ENCODE peak calls at places on chromosomes 6 and 20, in four cellular contexts. G is cardiac muscle cell, F is psoas muscle, H is A549. A is an unnamed sample.
A peak's percentile ranks its signal among the peaks of the same experiment; 100 is the strongest.

GRCh38 chr6:32148289-32148688 is 3.5 kb downstream of the PRRT1 start:
- DNase-seq in G (no peak), F (no peak), H (no peak), A (no peak)

GRCh38 chr20:9269280-9269971 is 200.5 kb downstream of the PLCB4 start:
- DNase-seq in G (no peak), F (no peak), H (no peak), A (no peak)

GRCh38 chr6:144215402-144215931 is 65.2 kb downstream of the STX11 start:
- DNase-seq in G (no peak), F (peak; percentile 30), H (no peak), A (no peak)

GRCh38 chr6:72363844-72364740 is 257.8 kb upstream of the KCNQ5 start:
- DNase-seq in G (no peak), F (no peak), H (peak; percentile 11), A (no peak)

GRCh38 chr6:126060400-126060799 is 74.1 kb downstream of the TRMT11 start:
- DNase-seq in G (peak; percentile 41), F (no peak), H (no peak), A (no peak)

GRCh38 chr6:5729813-5730212 is 276.9 kb downstream of the NRN1 start:
- DNase-seq in G (no peak), F (no peak), H (no peak), A (no peak)

GRCh38 chr20:19922716-19923115 is 94.4 kb upstream of the NAA20 start:
- DNase-seq in G (no peak), F (no peak), H (no peak), A (no peak)

GRCh38 chr20:17014217-17014616 is 212.6 kb upstream of the PCSK2 start:
- DNase-seq in G (no peak), F (no peak), H (no peak), A (no peak)

GRCh38 chr20:32019563-32020463 is 9.6 kb downstream of the CCM2L start:
- DNase-seq in G (no peak), F (no peak), H (no peak), A (no peak)

GRCh38 chr6:14100098-14100497 is 17.5 kb upstream of the CD83 start:
- DNase-seq in G (no peak), F (no peak), H (no peak), A (no peak)

GRCh38 chr20:17995967-17996819 is 27.4 kb downstream of the MGME1 start:
- DNase-seq in G (peak; percentile 61), F (no peak), H (peak; percentile 58), A (peak; percentile 38)

GRCh38 chr20:2558581-2559301 is 22.4 kb downstream of the TMC2 start:
- DNase-seq in G (no peak), F (no peak), H (no peak), A (no peak)

DNA sequence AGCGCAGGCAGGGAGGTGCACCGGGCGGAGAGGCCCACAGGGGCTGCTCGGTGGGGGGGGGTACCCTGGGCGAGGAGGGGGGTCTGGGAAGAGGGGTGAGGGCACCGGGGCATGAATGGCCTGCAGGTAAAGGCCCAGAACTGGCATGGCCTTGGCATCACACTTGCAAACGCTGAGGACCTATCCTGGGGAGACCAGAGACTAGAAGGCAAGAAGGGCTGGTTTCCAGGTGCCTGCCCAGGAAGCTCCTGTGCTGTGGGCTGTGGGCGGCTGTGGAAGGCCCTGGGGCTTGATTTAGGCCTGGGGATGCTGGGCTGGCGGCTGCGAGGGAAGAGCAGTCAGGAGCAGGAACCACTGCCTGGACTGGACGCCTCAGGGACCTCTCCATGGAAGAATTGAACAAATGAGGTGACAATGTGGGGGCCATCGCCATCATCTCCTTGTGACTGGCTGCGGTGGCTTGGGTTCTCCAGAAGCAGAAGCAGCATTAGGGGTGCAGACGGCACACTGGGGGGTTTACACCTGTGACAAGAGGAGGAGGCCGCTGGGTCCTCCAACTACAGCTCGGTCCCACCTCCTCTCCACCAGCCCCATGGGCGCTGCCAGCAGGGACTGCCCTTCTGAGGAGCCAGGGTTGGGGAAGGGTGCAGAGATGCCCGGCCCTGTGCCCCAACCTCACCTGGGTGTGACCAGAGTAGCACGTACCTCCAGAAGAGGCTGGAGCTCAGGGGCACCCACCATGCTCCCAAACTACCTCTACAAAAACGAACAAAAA is 32.1 kb upstream of the IRF4 start:
- DNase-seq in G (no peak), F (no peak), H (no peak), A (peak; percentile 63)
- H3K9me3 ChIP-seq in G (peaks cover 3% of the 10 kb centered on the region), F (peaks cover 8% of the 10 kb centered on the region), H (peaks cover 2% of the 10 kb centered on the region), A (no peaks in the 10 kb centered on the region)

GRCh38 chr6:35624341-35625070 is 64.2 kb downstream of the FKBP5 start:
- DNase-seq in G (peak; percentile 8), F (no peak), H (peak; percentile 20), A (no peak)
- TF ChIP-seq CTCF in G (peak; percentile 23), F (no peak), H (peak; percentile 30), A (peak; percentile 36)

GRCh38 chr20:41065716-41066115 is 37.1 kb downstream of the TOP1 start:
- DNase-seq in G (no peak), F (no peak), H (no peak), A (no peak)
- H3K4me1 ChIP-seq in G (peaks cover 13% of the 10 kb centered on the region), F (peaks cover 2% of the 10 kb centered on the region), H (peaks cover 7% of the 10 kb centered on the region), A (no peaks in the 10 kb centered on the region)

DNA sequence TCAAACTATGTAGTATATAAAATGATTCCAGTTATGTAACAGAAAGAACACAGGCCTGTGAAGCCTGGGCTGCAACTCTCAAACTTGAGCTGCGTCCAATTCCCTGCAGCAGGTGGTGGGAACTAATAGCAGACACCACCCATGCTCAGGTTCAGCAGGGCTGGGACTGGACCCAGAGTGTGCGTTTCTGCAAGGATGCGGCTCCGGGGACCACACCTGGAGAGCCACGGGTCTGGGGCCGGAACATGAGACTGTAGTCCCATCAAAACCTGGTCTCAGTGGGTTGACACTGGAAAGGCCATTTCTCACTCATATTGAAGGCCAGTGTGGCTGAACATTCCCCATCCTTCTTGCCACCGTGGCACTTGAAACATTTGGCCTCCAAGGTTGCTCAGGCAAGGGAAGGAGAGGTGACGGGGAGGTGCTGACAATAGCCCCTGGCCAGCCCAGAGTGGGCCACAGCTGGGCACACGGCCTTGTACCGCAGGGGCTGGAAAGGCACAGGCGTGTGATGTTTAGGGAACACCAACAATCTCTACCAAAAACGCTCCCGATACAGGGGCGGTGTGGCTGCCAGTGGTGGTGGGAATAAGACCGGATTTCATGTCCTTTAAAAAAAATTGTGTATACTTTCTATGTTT is 38.0 kb downstream of the FRMD1 start:
- DNase-seq in G (no peak), F (no peak), H (no peak), A (peak; percentile 49)
- H3K9me3 ChIP-seq in G (no peaks in the 10 kb centered on the region), F (peaks cover 14% of the 10 kb centered on the region), H (peaks cover 10% of the 10 kb centered on the region), A (peaks cover 22% of the 10 kb centered on the region)

GRCh38 chr6:155974967-155975366 is 519.3 kb upstream of the NOX3 start:
- DNase-seq in G (no peak), F (no peak), H (no peak), A (no peak)
- TF ChIP-seq CTCF in G (no peak), F (no peak), H (no peak), A (no peak)

GRCh38 chr20:11651138-11651537 is 266.6 kb upstream of the BTBD3 start:
- DNase-seq in G (no peak), F (no peak), H (no peak), A (no peak)

GRCh38 chr20:11652128-11652527 is 265.6 kb upstream of the BTBD3 start:
- DNase-seq in G (no peak), F (no peak), H (no peak), A (no peak)

GRCh38 chr20:11660673-11661072 is 257.0 kb upstream of the BTBD3 start:
- DNase-seq in G (no peak), F (no peak), H (no peak), A (no peak)

GRCh38 chr20:11651647-11652046 is 266.0 kb upstream of the BTBD3 start:
- DNase-seq in G (no peak), F (no peak), H (no peak), A (no peak)

DNA sequence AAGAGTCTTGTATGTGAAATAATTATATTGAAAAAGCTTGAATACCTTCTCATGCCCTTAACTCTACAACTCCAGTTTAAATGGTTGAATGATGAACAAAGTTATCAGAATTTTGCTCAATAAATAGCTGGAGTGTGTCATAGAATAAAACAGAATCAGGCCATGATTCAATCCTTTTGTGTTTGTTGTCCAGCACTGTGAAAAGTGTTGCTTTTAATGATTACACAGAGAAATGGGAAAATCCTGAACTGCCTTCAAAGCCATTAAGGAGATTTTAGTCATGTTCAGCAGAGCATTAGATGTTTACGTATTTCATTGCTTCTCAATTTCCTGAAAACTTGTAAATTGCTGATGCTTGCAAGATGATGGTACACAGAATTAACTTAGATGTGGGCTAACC is 262.9 kb upstream of the BTBD3 start:
- DNase-seq in G (no peak), F (no peak), H (no peak), A (no peak)
- H3K4me1 ChIP-seq in G (no peaks in the 10 kb centered on the region), F (no peaks in the 10 kb centered on the region), H (no peaks in the 10 kb centered on the region), A (no peaks in the 10 kb centered on the region)

GRCh38 chr6:26640806-26641205 is 18.7 kb downstream of the ZNF322 start:
- DNase-seq in G (no peak), F (no peak), H (no peak), A (no peak)

GRCh38 chr6:26651382-26651781 is 8.2 kb downstream of the ZNF322 start:
- DNase-seq in G (no peak), F (no peak), H (no peak), A (no peak)

GRCh38 chr6:26646074-26646473 is 13.5 kb downstream of the ZNF322 start:
- DNase-seq in G (no peak), F (no peak), H (no peak), A (no peak)
- H3K9me3 ChIP-seq in G (no peaks in the 10 kb centered on the region), F (peaks cover 15% of the 10 kb centered on the region), H (peaks cover 89% of the 10 kb centered on the region), A (no peaks in the 10 kb centered on the region)

GRCh38 chr6:150874184-150874583 is 8.7 kb downstream of the MTHFD1L start:
- DNase-seq in G (no peak), F (no peak), H (no peak), A (no peak)
- TF ChIP-seq CTCF in G (no peak), F (no peak), H (no peak), A (no peak)

GRCh38 chr6:4364711-4365110 is 229.3 kb upstream of the ECI2 start:
- DNase-seq in G (no peak), F (no peak), H (no peak), A (no peak)
- H3K4me1 ChIP-seq in G (no peaks in the 10 kb centered on the region), F (peaks cover 17% of the 10 kb centered on the region), H (peaks cover 27% of the 10 kb centered on the region), A (peaks cover 9% of the 10 kb centered on the region)